ENCODE peak calls at places on chromosomes 7 and 10, in seven cellular contexts. P is neural progenitor cell, A is A549, R is right cardiac atrium, K is neuronal stem cell, Q is HCT116, H is thoracic aorta. O is an unnamed sample.

GRCh38 chr7:100674441-100675407 is 1.2 kb downstream of the GNB2 start:
- DNase-seq in R (peak; percentile 52), P (peak; percentile 68), Q (no peak), K (no peak), H (no peak), A (no peak), O (peak; percentile 38)

GRCh38 chr10:100485336-100485735 is 22.5 kb downstream of the WNT8B start:
- DNase-seq in R (no peak), H (no peak), K (no peak), P (peak; percentile 88), Q (no peak), A (no peak), O (no peak)

GRCh38 chr7:112086496-112087254 is 119.5 kb downstream of the DOCK4 start:
- DNase-seq in Q (no peak), P (no peak), A (no peak), R (no peak), K (no peak), H (no peak), O (no peak)

GRCh38 chr10:101840102-101840684 is 3.4 kb downstream of the KCNIP2 start:
- DNase-seq in K (no peak), P (peak; percentile 66), Q (no peak), A (no peak), H (no peak), R (no peak), O (no peak)

GRCh38 chr7:21743493-21743892 is 200.7 kb downstream of the DNAH11 start:
- DNase-seq in A (no peak), R (no peak), Q (no peak), K (no peak), H (no peak), P (no peak), O (no peak)

GRCh38 chr10:131896403-131896802 is 4.4 kb upstream of the PPP2R2D start:
- DNase-seq in Q (no peak), R (no peak), A (no peak), P (no peak), K (no peak), H (no peak), O (no peak)

GRCh38 chr10:89773081-89773480 is 71.7 kb downstream of the KIF20B start:
- DNase-seq in K (no peak), R (no peak), H (no peak), A (no peak), Q (no peak), P (no peak), O (no peak)

GRCh38 chr10:126474031-126474430 is 85.8 kb upstream of the ADAM12 start:
- DNase-seq in R (no peak), P (no peak), Q (no peak), A (no peak), H (no peak), K (no peak), O (no peak)

GRCh38 chr10:68327889-68328786 is 3.7 kb upstream of the HNRNPH3 start:
- DNase-seq in H (no peak), R (no peak), Q (peak; percentile 16), P (peak; percentile 70), A (peak; percentile 73), K (no peak), O (no peak)

GRCh38 chr10:6667679-6668270 is 87.7 kb upstream of the PRKCQ start:
- DNase-seq in H (no peak), R (no peak), K (peak; percentile 12), Q (peak; percentile 27), A (peak; percentile 33), P (peak; percentile 59), O (no peak)

GRCh38 chr7:27149817-27150567 is 2.4 kb downstream of the HOXA3 start:
- DNase-seq in R (no peak), H (no peak), A (no peak), Q (no peak), P (no peak), K (no peak), O (no peak)

GRCh38 chr7:74674166-74674565 is 16.6 kb downstream of the GTF2I start:
- DNase-seq in Q (no peak), R (no peak), A (no peak), H (no peak), P (no peak), K (no peak), O (no peak)

GRCh38 chr7:114889646-114890285 is 32.1 kb upstream of the MDFIC start:
- DNase-seq in R (no peak), H (no peak), P (no peak), K (no peak), Q (peak; percentile 97), A (peak; percentile 72), O (no peak)

GRCh38 chr10:70513848-70514309 is 35.3 kb downstream of the PALD1 start:
- DNase-seq in H (no peak), P (no peak), K (no peak), A (no peak), Q (no peak), R (no peak), O (no peak)

GRCh38 chr7:102300643-102301211 is 14.1 kb downstream of the SH2B2 start:
- DNase-seq in H (no peak), K (no peak), A (no peak), P (peak; percentile 85), R (no peak), Q (no peak), O (peak; percentile 40)

GRCh38 chr10:16902606-16903005 is 85.4 kb upstream of the RSU1 start:
- DNase-seq in Q (no peak), R (no peak), P (no peak), K (no peak), A (no peak), H (no peak), O (no peak)

GRCh38 chr10:62185914-62186692 is 82.5 kb downstream of the RTKN2 start:
- DNase-seq in P (no peak), K (no peak), Q (no peak), A (no peak), H (no peak), R (no peak), O (no peak)

GRCh38 chr10:119301397-119301796 is 94.0 kb downstream of the GRK5 start:
- DNase-seq in H (no peak), Q (no peak), R (no peak), A (no peak), K (no peak), P (no peak), O (no peak)

GRCh38 chr10:126634915-126635314 is 35.6 kb downstream of the C10orf90 start:
- DNase-seq in Q (no peak), H (no peak), A (no peak), K (no peak), P (no peak), R (no peak), O (no peak)

GRCh38 chr7:116501425-116502167 is 2.1 kb downstream of the CAV2 start:
- DNase-seq in K (no peak), A (peak; percentile 33), P (no peak), H (no peak), R (peak; percentile 41), Q (no peak), O (no peak)

GRCh38 chr10:110269641-110270318 is 34.9 kb downstream of the SMNDC1 start:
- DNase-seq in P (no peak), K (no peak), H (no peak), Q (no peak), A (no peak), R (no peak), O (no peak)

DNA sequence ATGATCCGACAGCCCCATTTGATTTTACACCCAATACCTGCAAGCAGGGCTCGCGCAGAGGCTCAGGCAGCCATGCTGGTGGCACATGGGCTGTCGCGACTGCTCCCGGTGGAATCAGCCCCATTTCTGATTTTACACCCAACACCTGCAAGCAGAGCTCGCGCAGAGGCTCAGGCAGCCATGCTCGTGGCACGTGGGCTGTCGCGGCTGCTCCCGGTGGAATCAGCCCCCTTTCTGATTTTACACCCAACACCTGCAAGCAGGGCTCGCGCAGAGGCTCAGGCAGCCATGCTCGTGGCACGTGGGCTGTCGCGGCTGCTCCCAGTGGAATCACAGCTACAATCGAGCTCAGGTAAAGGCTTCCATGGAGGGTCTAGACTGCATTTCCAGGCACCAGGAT is 244.1 kb downstream of the PTPRN2 start:
- DNase-seq in K (no peak), H (no peak), P (no peak), Q (no peak), A (no peak), R (no peak), O (no peak)
- H3K9me3 ChIP-seq in K (peaks cover 4% of the 10 kb centered on the region), H (no peaks in the 10 kb centered on the region), P (no peaks in the 10 kb centered on the region), Q (peaks cover 5% of the 10 kb centered on the region), A (peaks cover 10% of the 10 kb centered on the region), R (no peaks in the 10 kb centered on the region), O (no peaks in the 10 kb centered on the region)

DNA sequence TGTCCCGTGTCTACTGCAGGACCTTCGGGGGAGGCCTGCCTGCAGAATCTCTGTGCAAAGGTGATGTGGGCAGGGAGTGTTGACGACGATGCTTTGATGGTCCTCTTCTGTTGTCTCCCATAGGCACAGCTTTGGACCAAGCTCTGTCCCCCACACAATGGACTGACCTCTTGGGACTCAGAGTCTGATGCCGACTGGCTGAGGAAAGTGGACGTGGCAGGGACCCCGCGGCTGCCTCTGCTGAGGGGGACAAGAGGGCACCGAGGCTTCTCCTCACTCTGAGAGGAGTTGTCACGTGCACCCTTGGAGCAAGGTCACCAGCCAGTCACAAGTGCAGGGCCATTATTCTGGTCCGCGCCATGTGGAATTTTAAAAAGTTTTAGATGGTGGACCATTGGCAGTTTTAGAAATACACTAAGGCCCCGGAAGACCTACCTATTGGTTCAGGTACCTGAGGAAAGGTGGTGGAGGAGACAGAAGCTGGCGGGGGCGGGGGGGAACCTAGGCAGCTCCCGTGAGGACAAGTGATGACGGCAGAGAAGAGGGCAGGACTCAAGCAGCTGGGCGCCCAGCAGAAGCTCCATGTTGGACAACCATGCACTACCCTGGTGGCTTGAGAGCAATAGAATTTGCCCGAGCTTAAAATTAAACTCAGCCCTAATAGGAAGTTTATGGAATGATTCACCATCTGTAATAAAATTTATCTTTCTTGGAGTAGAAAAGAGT is 331.4 kb downstream of the PTPRN2 start:
- DNase-seq in R (no peak), A (no peak), K (no peak), Q (no peak), P (no peak), H (no peak), O (no peak)
- H3K9me3 ChIP-seq in R (no peaks in the 10 kb centered on the region), A (peaks cover 5% of the 10 kb centered on the region), K (peaks cover 12% of the 10 kb centered on the region), Q (no peaks in the 10 kb centered on the region), P (no peaks in the 10 kb centered on the region), H (no peaks in the 10 kb centered on the region), O (no peaks in the 10 kb centered on the region)

DNA sequence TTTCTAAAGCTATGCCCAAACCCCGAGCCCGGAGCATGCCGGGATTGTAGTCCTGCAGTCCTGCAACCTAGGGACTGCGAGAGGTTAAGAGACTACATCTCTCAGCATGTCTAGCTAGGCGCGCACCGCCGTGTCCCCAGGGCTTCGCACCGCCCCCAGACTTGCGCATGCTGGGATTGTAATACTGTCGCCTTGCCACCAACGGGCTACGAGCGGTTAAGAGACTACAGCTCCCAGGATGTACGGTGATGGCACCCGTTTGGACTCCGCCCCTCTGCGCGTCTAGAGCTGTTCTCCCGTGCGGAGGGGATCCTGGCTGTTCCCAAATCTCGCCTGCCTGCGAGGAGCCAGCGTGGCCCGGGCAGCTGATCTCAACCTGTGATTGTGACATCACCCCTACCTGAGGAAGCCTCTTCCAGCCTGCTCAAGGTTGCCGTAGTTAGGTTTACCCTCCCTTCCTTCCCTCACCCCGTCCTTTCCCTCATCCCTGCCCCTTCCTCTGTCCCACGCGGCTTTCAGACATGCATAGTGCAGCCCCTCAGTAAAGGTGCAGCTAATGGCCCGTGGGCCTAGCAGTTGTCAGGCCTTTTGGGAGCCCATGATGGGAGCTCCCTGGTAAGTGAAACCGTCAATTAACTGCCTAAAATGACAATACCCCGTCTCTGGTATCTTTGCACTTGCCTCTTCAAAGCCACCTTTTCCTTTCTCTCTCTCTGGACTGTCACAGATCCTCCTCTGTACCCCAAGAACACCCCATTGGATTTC is 6.3 kb upstream of the ZNF736 start:
- DNase-seq in P (no peak), Q (no peak), K (peak; percentile 0), H (peak; percentile 83), A (no peak), R (peak; percentile 93), O (peak; percentile 92)
- H3K9me3 ChIP-seq in P (peaks cover 12% of the 10 kb centered on the region), Q (peaks cover 5% of the 10 kb centered on the region), K (peaks cover 25% of the 10 kb centered on the region), H (no peaks in the 10 kb centered on the region), A (peaks cover 8% of the 10 kb centered on the region), R (no peaks in the 10 kb centered on the region), O (no peaks in the 10 kb centered on the region)

GRCh38 chr10:113001599-113002448 is 51.8 kb downstream of the TCF7L2 start:
- DNase-seq in P (no peak), K (no peak), H (no peak), Q (no peak), A (no peak), R (no peak), O (no peak)
- H3K9me3 ChIP-seq in P (no peaks in the 10 kb centered on the region), K (no peaks in the 10 kb centered on the region), H (no peaks in the 10 kb centered on the region), Q (no peaks in the 10 kb centered on the region), A (no peaks in the 10 kb centered on the region), R (no peaks in the 10 kb centered on the region), O (no peaks in the 10 kb centered on the region)